ENCODE peak calls at places on chromosomes 12 and 14, in ten cellular contexts. Y is fibroblast of lung; M is stimulated activated CD8-positive, alpha-beta memory T cell treated with anti-CD3 and anti-CD28 coated beads, Interleukin-4, amount 100 ng/mL, for 24 hours; O is AML-193; R is fibroblast of the aortic adventitia; C is activated CD4-positive, CD25-positive, alpha-beta regulatory T cell treated with anti-CD3 and anti-CD28 coated beads, Interleukin-2, amount 50 U/mL, for 72 hours; W is AG20443; N is GM10248; X is erythroblast; Q is cardiac muscle cell. J is an unnamed sample.

GRCh38 chr12:46224401-46224800 is 44.4 kb downstream of the SLC38A1 start:
- DNase-seq in Y (peak; percentile 94), M (no peak), O (no peak), R (peak; percentile 98), C (no peak), W (peak; percentile 83), N (no peak), X (no peak), Q (peak; percentile 79), J (peak; percentile 32)

GRCh38 chr12:88448337-88448944 is 131.8 kb downstream of the KITLG start:
- DNase-seq in Y (no peak), M (no peak), O (no peak), R (no peak), C (no peak), W (no peak), N (no peak), X (no peak), Q (no peak), J (peak; percentile 23)

GRCh38 chr14:37091651-37092050 is 80.8 kb downstream of the SLC25A21 start:
- DNase-seq in Y (no peak), M (no peak), O (no peak), R (no peak), C (no peak), W (no peak), N (no peak), X (no peak), Q (no peak), J (no peak)

GRCh38 chr12:77841467-77842054 is 10.9 kb downstream of the NAV3 start:
- DNase-seq in Y (no peak), M (no peak), O (no peak), R (no peak), C (no peak), W (no peak), N (no peak), X (no peak), Q (peak; percentile 50), J (no peak)

GRCh38 chr12:49975370-49975761 is 2.6 kb downstream of the AQP6 start:
- DNase-seq in Y (no peak), M (no peak), O (no peak), R (no peak), C (no peak), W (no peak), N (no peak), X (no peak), Q (no peak), J (no peak)

GRCh38 chr12:108685469-108686247 is 45.7 kb downstream of the CORO1C start:
- DNase-seq in Y (peak; percentile 74), M (no peak), O (no peak), R (peak; percentile 42), C (no peak), W (no peak), N (no peak), X (no peak), Q (no peak), J (peak; percentile 52)

GRCh38 chr12:53754196-53754595 is 2.4 kb upstream of the CISTR start:
- DNase-seq in Y (no peak), M (no peak), O (no peak), R (no peak), C (no peak), W (no peak), N (no peak), X (no peak), Q (no peak), J (no peak)

GRCh38 chr14:69694730-69695663 is 71.9 kb upstream of the SRSF5 start:
- DNase-seq in Y (no peak), M (no peak), O (no peak), R (peak; percentile 46), C (no peak), W (no peak), N (no peak), X (no peak), Q (peak; percentile 39), J (no peak)

GRCh38 chr12:132453361-132454133 is 36.4 kb upstream of the FBRSL1 start:
- DNase-seq in Y (peak; percentile 54), M (no peak), O (no peak), R (no peak), C (no peak), W (peak; percentile 82), N (no peak), X (no peak), Q (no peak), J (no peak)

GRCh38 chr12:45216297-45216982 is 545 bp downstream of the ANO6 start:
- DNase-seq in Y (peak; percentile 48), M (peak; percentile 21), O (peak; percentile 23), R (peak; percentile 46), C (peak; percentile 61), W (peak; percentile 68), N (peak; percentile 62), X (peak; percentile 64), Q (peak; percentile 57), J (peak; percentile 49)

GRCh38 chr14:31440280-31440679 is 17.0 kb downstream of the DTD2 start:
- DNase-seq in Y (no peak), M (no peak), O (no peak), R (no peak), C (no peak), W (no peak), N (no peak), X (no peak), Q (no peak), J (no peak)

GRCh38 chr14:96058606-96059200 is 19.5 kb downstream of the C14orf132 start:
- DNase-seq in Y (no peak), M (no peak), O (no peak), R (no peak), C (no peak), W (no peak), N (no peak), X (no peak), Q (no peak), J (no peak)

GRCh38 chr12:124774462-124775167 is 89.0 kb downstream of the SCARB1 start:
- DNase-seq in Y (peak; percentile 86), M (peak; percentile 60), O (peak; percentile 58), R (peak; percentile 100), C (peak; percentile 52), W (peak; percentile 82), N (peak; percentile 74), X (no peak), Q (peak; percentile 97), J (peak; percentile 99)

GRCh38 chr12:101773560-101774206 is 34.4 kb upstream of the SYCP3 start:
- DNase-seq in Y (peak; percentile 81), M (peak; percentile 43), O (peak; percentile 82), R (peak; percentile 84), C (peak; percentile 69), W (peak; percentile 84), N (peak; percentile 78), X (peak; percentile 77), Q (peak; percentile 83), J (peak; percentile 77)

GRCh38 chr12:2185751-2186341 is 133.1 kb downstream of the CACNA1C start:
- DNase-seq in Y (no peak), M (no peak), O (no peak), R (no peak), C (no peak), W (no peak), N (no peak), X (no peak), Q (no peak), J (no peak)

GRCh38 chr14:70871001-70871400 is 36.3 kb upstream of the PCNX1 start:
- DNase-seq in Y (no peak), M (no peak), O (no peak), R (no peak), C (no peak), W (no peak), N (no peak), X (no peak), Q (no peak), J (no peak)

GRCh38 chr12:131714759-131715158 is 3.9 kb downstream of the SFSWAP start:
- DNase-seq in Y (no peak), M (no peak), O (no peak), R (no peak), C (no peak), W (no peak), N (no peak), X (no peak), Q (no peak), J (no peak)

GRCh38 chr14:99320105-99320572 is 48.1 kb upstream of the BCL11B start:
- DNase-seq in Y (peak; percentile 16), M (peak; percentile 69), O (peak; percentile 10), R (peak; percentile 6), C (peak; percentile 79), W (peak; percentile 79), N (peak; percentile 78), X (peak; percentile 62), Q (peak; percentile 38), J (peak; percentile 6)

GRCh38 chr12:49144384-49144783 is 13.2 kb upstream of the TUBA1B start:
- DNase-seq in Y (no peak), M (no peak), O (no peak), R (no peak), C (no peak), W (no peak), N (no peak), X (no peak), Q (no peak), J (no peak)